ENCODE peak calls at places on chromosomes 16 and 17, in six cellular contexts. T is K562, N is HepG2, L is SK-N-SH, O is H1, I is GM12878. C is an unnamed sample.

GRCh38 chr17:67503184-67503583 is 126.1 kb downstream of the PITPNC1 start:
- DNase-seq in T (no peak), N (no peak), L (no peak), O (no peak), I (no peak), C (no peak)

GRCh38 chr16:81600275-81600674 is 155.7 kb downstream of the CMIP start:
- DNase-seq in T (no peak), N (peak), L (peak), O (no peak), I (no peak), C (no peak)

GRCh38 chr17:57493171-57493570 is 236.8 kb downstream of the MSI2 start:
- DNase-seq in T (no peak), N (no peak), L (no peak), O (no peak), I (no peak), C (peak)

GRCh38 chr17:7029659-7030058 is 6.2 kb upstream of the SLC16A13 start:
- DNase-seq in T (no peak), N (no peak), L (no peak), O (no peak), I (no peak), C (no peak)

GRCh38 chr16:22631264-22631663 is 120.6 kb downstream of the NPIPB5 start:
- DNase-seq in T (no peak), N (no peak), L (no peak), O (no peak), I (no peak), C (no peak)

GRCh38 chr17:20721151-20721550 is 141.6 kb downstream of the CDRT15L2 start:
- DNase-seq in T (no peak), N (no peak), L (no peak), O (no peak), I (no peak), C (no peak)

GRCh38 chr17:26792486-26792885 is 501.4 kb upstream of the WSB1 start:
- DNase-seq in T (no peak), N (no peak), L (no peak), O (peak), I (peak), C (no peak)

GRCh38 chr16:87160218-87160617 is 157.0 kb downstream of the C16orf95 start:
- DNase-seq in T (no peak), N (no peak), L (no peak), O (no peak), I (no peak), C (no peak)

GRCh38 chr16:82660078-82660645 is 33.4 kb downstream of the CDH13 start:
- DNase-seq in T (no peak), N (no peak), L (no peak), O (no peak), I (no peak), C (no peak)

GRCh38 chr16:24834459-24835335 is 11.1 kb upstream of the SLC5A11 start:
- DNase-seq in T (peak), N (peak), L (peak), O (no peak), I (no peak), C (no peak)

GRCh38 chr16:25110392-25110947 is 1.1 kb upstream of the LCMT1 start:
- DNase-seq in T (no peak), N (no peak), L (no peak), O (no peak), I (no peak), C (no peak)

GRCh38 chr16:48901712-48902374 is 291.9 kb upstream of the N4BP1 start:
- DNase-seq in T (no peak), N (no peak), L (peak), O (no peak), I (no peak), C (no peak)

GRCh38 chr17:64278614-64279013 is 15.6 kb upstream of the TEX2 start:
- DNase-seq in T (no peak), N (no peak), L (no peak), O (no peak), I (no peak), C (no peak)

GRCh38 chr17:39564201-39564828 is 43.4 kb downstream of the NEUROD2 start:
- DNase-seq in T (peak), N (no peak), L (no peak), O (no peak), I (no peak), C (no peak)

DNA sequence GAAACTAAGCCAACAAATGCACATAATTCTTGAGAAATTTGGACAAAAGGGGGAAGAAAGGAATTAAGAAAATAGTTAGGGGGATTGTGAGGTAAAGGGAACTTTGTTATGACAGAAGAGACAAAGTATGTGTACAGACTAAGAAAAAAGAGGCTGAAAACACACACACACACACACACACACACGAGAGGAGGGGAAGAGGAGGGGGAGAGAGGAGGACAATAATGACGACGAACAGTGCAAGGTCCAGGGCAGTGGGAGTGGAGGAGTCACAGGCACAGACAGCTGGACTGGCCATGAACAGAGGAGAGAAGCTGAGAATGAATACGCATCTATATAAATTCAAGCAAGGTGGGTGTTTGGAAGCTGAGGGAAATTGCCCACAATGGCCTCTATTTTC is 44.6 kb downstream of the MARVELD3 start:
- DNase-seq in T (no peak), N (peak), L (no peak), O (no peak), I (no peak), C (no peak)
- TF ChIP-seq GABPA in T (no peak), N (peak), L (no peak), O (no peak), I (no peak), C (no peak)

DNA sequence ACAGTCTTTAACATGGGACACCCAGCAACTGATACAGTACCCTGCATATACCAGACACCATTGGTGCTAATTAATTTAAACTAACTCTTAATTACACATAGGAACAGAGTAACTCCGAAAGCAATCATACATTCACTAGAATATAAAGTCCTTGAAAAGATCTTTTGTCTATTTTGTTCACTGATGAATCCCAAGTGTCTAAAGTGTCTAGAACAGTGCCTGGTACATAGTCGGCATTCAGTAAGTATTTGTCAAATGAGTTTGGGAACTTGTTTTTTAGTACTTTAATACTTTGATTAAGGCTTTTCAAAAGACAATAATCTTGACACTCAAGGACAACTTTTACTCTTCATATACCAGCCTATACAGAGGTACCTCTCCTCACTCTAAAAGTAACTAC is 13.8 kb downstream of the YWHAE start:
- DNase-seq in T (no peak), N (no peak), L (no peak), O (no peak), I (no peak), C (no peak)
- H3K27ac ChIP-seq in T (no peak), N (no peak), L (no peak), O (no peak), I (no peak), C (no peak)

GRCh38 chr17:45776896-45777295 is 7.2 kb upstream of the CRHR1 start:
- DNase-seq in T (no peak), N (no peak), L (no peak), O (no peak), I (no peak), C (no peak)

GRCh38 chr17:45775576-45776011 is 8.5 kb upstream of the CRHR1 start:
- DNase-seq in T (no peak), N (no peak), L (peak), O (no peak), I (no peak), C (no peak)

GRCh38 chr17:45775148-45775547 is 9.0 kb upstream of the CRHR1 start:
- DNase-seq in T (no peak), N (no peak), L (no peak), O (no peak), I (no peak), C (no peak)

GRCh38 chr17:45780921-45781320 is 3.2 kb upstream of the CRHR1 start:
- DNase-seq in T (no peak), N (no peak), L (no peak), O (no peak), I (no peak), C (no peak)

GRCh38 chr17:45777388-45777787 is 6.7 kb upstream of the CRHR1 start:
- DNase-seq in T (no peak), N (no peak), L (no peak), O (no peak), I (no peak), C (no peak)
- TF ChIP-seq GABPA in T (no peak), N (no peak), L (no peak), O (no peak), I (no peak), C (no peak)

DNA sequence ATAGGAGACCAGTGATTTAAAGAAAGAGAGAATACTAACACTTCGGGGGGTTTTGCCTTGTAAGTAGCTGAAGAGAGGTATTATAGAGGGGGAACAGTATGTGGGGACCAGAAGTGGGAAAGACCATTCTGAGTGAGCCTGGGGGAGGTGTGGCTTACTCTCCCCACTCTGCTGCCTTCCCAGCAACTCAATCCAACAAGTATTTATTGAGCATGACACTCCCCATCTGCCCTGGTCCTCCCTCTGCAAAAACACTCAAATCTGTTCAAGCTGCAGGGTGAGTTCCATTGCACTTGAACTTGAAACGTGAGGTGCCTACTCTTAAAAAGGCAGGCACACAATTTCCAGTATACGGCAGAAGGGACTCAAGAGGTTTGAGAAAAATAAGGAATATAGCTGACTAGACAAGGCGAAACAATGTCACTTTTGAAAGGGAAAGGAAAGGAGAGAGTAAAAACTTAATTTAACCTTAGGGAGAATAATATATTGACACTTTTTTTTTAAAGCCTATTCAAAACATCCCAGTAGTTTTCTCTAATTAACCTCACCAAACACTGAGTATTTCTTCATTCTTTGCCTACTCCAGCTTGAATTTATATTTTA is 8.1 kb downstream of the FAM117A start:
- DNase-seq in T (no peak), N (no peak), L (no peak), O (no peak), I (no peak), C (no peak)
- H3K27ac ChIP-seq in T (no peak), N (no peak), L (no peak), O (no peak), I (no peak), C (no peak)

GRCh38 chr17:34259151-34259550 is 4.1 kb downstream of the CCL2 start:
- DNase-seq in T (no peak), N (no peak), L (no peak), O (no peak), I (no peak), C (no peak)

GRCh38 chr17:34255841-34256240 is 756 bp downstream of the CCL2 start:
- DNase-seq in T (no peak), N (no peak), L (no peak), O (no peak), I (no peak), C (no peak)

GRCh38 chr17:34257986-34258326 is 2.9 kb downstream of the CCL2 start:
- DNase-seq in T (no peak), N (no peak), L (no peak), O (no peak), I (no peak), C (no peak)

GRCh38 chr17:34255381-34255732 is 272 bp downstream of the CCL2 start:
- DNase-seq in T (no peak), N (no peak), L (no peak), O (no peak), I (no peak), C (no peak)

DNA sequence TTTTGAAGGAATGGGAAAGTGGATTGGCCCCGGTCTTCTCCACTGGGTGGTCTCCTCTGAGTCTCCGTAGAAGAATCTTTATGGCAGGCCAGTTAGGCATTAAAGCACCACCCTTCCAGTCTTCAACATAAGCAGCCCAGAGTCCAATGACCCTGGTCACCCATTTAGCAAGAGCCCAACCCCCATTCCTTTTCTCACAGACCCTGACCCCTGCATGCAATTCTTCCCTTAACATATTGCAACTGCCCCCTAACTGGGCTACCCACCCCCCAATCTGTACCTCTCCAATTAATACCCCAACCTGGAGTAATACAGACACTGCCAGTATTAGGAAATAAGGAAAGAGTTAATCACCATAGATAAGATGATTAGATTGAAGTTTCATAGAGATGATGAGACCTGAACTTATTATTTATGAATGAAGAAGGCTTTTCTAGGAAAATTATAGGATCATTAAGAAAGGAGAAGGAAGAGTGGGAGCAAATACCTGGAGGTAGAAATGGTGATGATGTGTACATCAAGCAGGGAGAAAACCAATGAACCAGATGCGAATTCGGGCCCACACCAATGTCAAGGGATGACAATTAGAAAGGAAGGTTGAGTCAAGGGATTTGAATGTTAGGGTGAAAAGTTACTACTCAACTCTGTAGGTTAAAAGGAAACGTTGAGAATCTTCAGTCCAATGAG is 2.4 kb downstream of the CCL2 start:
- DNase-seq in T (no peak), N (no peak), L (no peak), O (no peak), I (no peak), C (no peak)
- TF ChIP-seq GABPA in T (no peak), N (no peak), L (no peak), O (no peak), I (no peak), C (no peak)

GRCh38 chr16:2008009-2008526 is 1.6 kb downstream of the ZNF598 start:
- DNase-seq in T (peak), N (no peak), L (no peak), O (no peak), I (no peak), C (peak)
- H3K27ac ChIP-seq in T (peak), N (no peak), L (peak), O (no peak), I (peak), C (peak)

GRCh38 chr16:11914210-11914758 is 1.5 kb downstream of the GSPT1 start:
- DNase-seq in T (no peak), N (no peak), L (no peak), O (no peak), I (no peak), C (no peak)
- TF ChIP-seq GABPA in T (no peak), N (no peak), L (no peak), O (no peak), I (no peak), C (no peak)

GRCh38 chr17:49259663-49260010 is 29.1 kb upstream of the PHOSPHO1 start:
- DNase-seq in T (no peak), N (no peak), L (no peak), O (no peak), I (no peak), C (no peak)
- H3K27ac ChIP-seq in T (no peak), N (no peak), L (no peak), O (no peak), I (no peak), C (no peak)

GRCh38 chr17:44235583-44235936 is 16.1 kb upstream of the UBTF start:
- DNase-seq in T (no peak), N (no peak), L (no peak), O (no peak), I (no peak), C (no peak)
- TF ChIP-seq GABPA in T (no peak), N (no peak), L (no peak), O (no peak), I (no peak), C (no peak)

DNA sequence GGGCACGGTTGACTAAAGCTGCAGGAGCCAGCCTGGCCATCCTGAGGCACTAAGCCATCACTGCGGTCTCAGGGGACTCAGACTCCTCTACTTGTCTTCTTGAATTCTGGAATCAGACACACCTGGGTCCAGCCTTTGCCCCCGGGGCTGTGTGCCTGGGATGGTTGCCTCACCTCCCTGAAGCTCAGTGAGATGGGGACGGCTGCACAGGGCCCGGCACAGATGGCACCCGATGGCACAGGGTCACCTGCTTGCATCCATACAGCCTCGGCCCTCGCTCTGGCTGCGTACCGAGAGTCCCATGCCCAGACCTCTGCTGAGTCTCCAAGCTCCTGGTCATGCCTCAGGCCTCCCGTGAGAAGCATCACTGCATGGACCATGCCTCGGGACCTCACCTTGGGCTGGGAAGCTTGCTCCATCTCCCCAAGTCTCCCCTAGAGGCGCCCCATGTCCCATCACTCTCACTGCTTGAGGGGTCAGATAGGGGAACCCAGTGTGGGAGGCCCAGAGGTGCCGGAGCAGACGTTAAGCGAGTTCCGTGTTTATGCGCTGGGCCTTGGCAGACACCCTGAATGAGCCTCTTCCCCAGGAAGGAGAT is 316.3 kb downstream of the SEC14L1 start:
- DNase-seq in T (no peak), N (no peak), L (no peak), O (no peak), I (no peak), C (no peak)
- H3K27ac ChIP-seq in T (no peak), N (peak), L (no peak), O (no peak), I (peak), C (peak)

C was measured in HL-60.